ENCODE peak calls at places on chromosomes 16 and 17, in ten cellular contexts. X, I, L, K, Z, T, H, W, Y and J are unnamed samples.

GRCh38 chr16:87569601-87570559 is 32.4 kb upstream of the JPH3 start:
- DNase-seq in X (no peak), I (peak), L (peak), K (no peak), Z (no peak), T (no peak), H (no peak), W (no peak), Y (no peak), J (no peak)

GRCh38 chr17:82221341-82221902 is 7.4 kb upstream of the SLC16A3 start:
- DNase-seq in X (no peak), I (no peak), L (no peak), K (no peak), Z (no peak), T (no peak), H (no peak), W (no peak), Y (no peak), J (no peak)

GRCh38 chr16:61042736-61043135 is 993.5 kb downstream of the CDH8 start:
- DNase-seq in X (no peak), I (no peak), L (no peak), K (no peak), Z (no peak), T (no peak), H (no peak), W (peak), Y (no peak), J (no peak)

GRCh38 chr17:74981979-74982662 is 5.3 kb upstream of the CDR2L start:
- DNase-seq in X (peak), I (peak), L (peak), K (peak), Z (peak), T (peak), H (no peak), W (peak), Y (peak), J (peak)

GRCh38 chr16:88686439-88687253 is at the start of gene SNAI3:
- DNase-seq in X (peak), I (peak), L (no peak), K (peak), Z (peak), T (peak), H (peak), W (peak), Y (no peak), J (peak)

GRCh38 chr17:57422574-57423164 is 166.3 kb downstream of the MSI2 start:
- DNase-seq in X (no peak), I (peak), L (peak), K (no peak), Z (peak), T (no peak), H (no peak), W (no peak), Y (no peak), J (no peak)

GRCh38 chr16:53782148-53782547 is 78.2 kb downstream of the FTO start:
- DNase-seq in X (no peak), I (no peak), L (no peak), K (no peak), Z (no peak), T (no peak), H (no peak), W (no peak), Y (no peak), J (no peak)

GRCh38 chr16:74752756-74753155 is 21.9 kb downstream of the FA2H start:
- DNase-seq in X (no peak), I (no peak), L (no peak), K (no peak), Z (no peak), T (no peak), H (no peak), W (no peak), Y (no peak), J (no peak)

GRCh38 chr17:74441537-74441936 is 9.6 kb downstream of the GPRC5C start:
- DNase-seq in X (no peak), I (no peak), L (no peak), K (no peak), Z (no peak), T (no peak), H (no peak), W (no peak), Y (no peak), J (no peak)

GRCh38 chr16:85750021-85750826 is 672 bp downstream of the C16orf74 start:
- DNase-seq in X (no peak), I (peak), L (peak), K (peak), Z (peak), T (peak), H (no peak), W (peak), Y (no peak), J (no peak)

GRCh38 chr17:13135496-13135895 is 117.7 kb upstream of the ELAC2 start:
- DNase-seq in X (no peak), I (no peak), L (no peak), K (no peak), Z (no peak), T (no peak), H (no peak), W (no peak), Y (no peak), J (no peak)

GRCh38 chr17:29929544-29930398 is at the start of gene SSH2:
- DNase-seq in X (peak), I (peak), L (peak), K (peak), Z (peak), T (peak), H (peak), W (peak), Y (peak), J (peak)

GRCh38 chr16:31219154-31219741 is 2.3 kb upstream of the PYDC1 start:
- DNase-seq in X (no peak), I (no peak), L (no peak), K (no peak), Z (no peak), T (no peak), H (no peak), W (no peak), Y (no peak), J (no peak)

GRCh38 chr17:11135819-11136218 is 105.2 kb upstream of the SHISA6 start:
- DNase-seq in X (no peak), I (no peak), L (no peak), K (no peak), Z (no peak), T (no peak), H (no peak), W (no peak), Y (no peak), J (no peak)

GRCh38 chr17:7111784-7112526 is 2.7 kb downstream of the ASGR2 start:
- DNase-seq in X (no peak), I (no peak), L (no peak), K (no peak), Z (no peak), T (no peak), H (no peak), W (no peak), Y (no peak), J (no peak)

GRCh38 chr16:64975821-64976220 is 146.0 kb downstream of the CDH11 start:
- DNase-seq in X (no peak), I (no peak), L (peak), K (no peak), Z (no peak), T (no peak), H (no peak), W (no peak), Y (no peak), J (no peak)

GRCh38 chr16:30585022-30585399 is 486 bp downstream of the ZNF785 start:
- DNase-seq in X (no peak), I (no peak), L (no peak), K (no peak), Z (no peak), T (no peak), H (no peak), W (no peak), Y (no peak), J (no peak)

GRCh38 chr16:58847902-58848661 is 114.0 kb upstream of the GOT2 start:
- DNase-seq in X (no peak), I (no peak), L (no peak), K (no peak), Z (no peak), T (no peak), H (peak), W (no peak), Y (no peak), J (no peak)

GRCh38 chr16:10514369-10515055 is 65.9 kb downstream of the EMP2 start:
- DNase-seq in X (no peak), I (peak), L (peak), K (peak), Z (peak), T (peak), H (peak), W (peak), Y (no peak), J (peak)

GRCh38 chr16:24853169-24853824 is 7.5 kb downstream of the SLC5A11 start:
- DNase-seq in X (no peak), I (peak), L (peak), K (no peak), Z (no peak), T (no peak), H (no peak), W (no peak), Y (no peak), J (no peak)

GRCh38 chr17:7703584-7704574 is 1.1 kb upstream of the EFNB3 start:
- DNase-seq in X (peak), I (peak), L (peak), K (peak), Z (no peak), T (no peak), H (no peak), W (peak), Y (no peak), J (no peak)

GRCh38 chr17:70048020-70048419 is 27.0 kb upstream of the KCNJ16 start:
- DNase-seq in X (no peak), I (no peak), L (no peak), K (no peak), Z (no peak), T (no peak), H (no peak), W (no peak), Y (no peak), J (no peak)

GRCh38 chr17:44118427-44119050 is 4.9 kb downstream of the HDAC5 start:
- DNase-seq in X (no peak), I (no peak), L (no peak), K (no peak), Z (no peak), T (no peak), H (no peak), W (no peak), Y (no peak), J (no peak)

GRCh38 chr17:81910840-81911276 is 341 bp downstream of the PCYT2 start:
- DNase-seq in X (no peak), I (no peak), L (no peak), K (no peak), Z (no peak), T (no peak), H (no peak), W (no peak), Y (no peak), J (no peak)

GRCh38 chr16:74465851-74466685 is 44.8 kb upstream of the CLEC18B start:
- DNase-seq in X (no peak), I (no peak), L (no peak), K (no peak), Z (no peak), T (no peak), H (no peak), W (no peak), Y (no peak), J (no peak)

GRCh38 chr16:19691161-19691850 is 26.7 kb downstream of the KNOP1 start:
- DNase-seq in X (no peak), I (no peak), L (no peak), K (no peak), Z (no peak), T (peak), H (peak), W (no peak), Y (peak), J (peak)

DNA sequence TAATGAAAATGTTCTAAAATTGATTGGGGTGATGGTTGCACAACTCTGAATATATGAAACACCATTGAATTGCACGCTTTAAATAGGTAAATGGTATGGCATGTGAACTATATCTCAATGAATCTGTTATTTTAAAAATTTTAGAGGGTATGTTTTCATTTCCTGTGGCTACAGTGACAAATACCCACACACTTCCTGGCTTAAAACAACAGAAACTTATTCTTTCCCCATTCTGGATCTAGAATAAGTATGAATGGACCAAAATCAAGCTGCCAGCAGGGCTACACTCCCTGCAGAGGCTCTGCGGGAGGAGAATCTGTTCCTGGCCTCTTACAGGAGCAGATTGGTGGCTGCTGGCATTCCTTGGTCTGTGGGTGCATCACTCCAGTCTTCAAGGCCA is 11.3 kb upstream of the PECAM1 start:
- DNase-seq in X (no peak), I (no peak), L (no peak), K (no peak), Z (no peak), T (no peak), H (no peak), W (no peak), Y (no peak), J (no peak)
- TF ChIP-seq CTCF in X (no peak), I (no peak), L (no peak), K (no peak), Z (no peak), T (no peak), H (no peak), W (no peak), Y (no peak), J (no peak)

GRCh38 chr17:50149425-50150353 is 788 bp downstream of the PPP1R9B start:
- DNase-seq in X (peak), I (peak), L (peak), K (no peak), Z (no peak), T (no peak), H (no peak), W (peak), Y (peak), J (peak)
- TF ChIP-seq CTCF in X (no peak), I (no peak), L (no peak), K (no peak), Z (peak), T (no peak), H (no peak), W (no peak), Y (no peak), J (peak)

GRCh38 chr17:4551141-4551540 is 4.0 kb downstream of the MYBBP1A start:
- DNase-seq in X (no peak), I (no peak), L (no peak), K (no peak), Z (no peak), T (no peak), H (no peak), W (no peak), Y (no peak), J (no peak)
- TF ChIP-seq CTCF in X (peak), I (no peak), L (no peak), K (no peak), Z (no peak), T (no peak), H (no peak), W (no peak), Y (no peak), J (no peak)

GRCh38 chr16:1444730-1445517 is 568 bp upstream of the CCDC154 start:
- DNase-seq in X (no peak), I (no peak), L (no peak), K (no peak), Z (no peak), T (no peak), H (no peak), W (no peak), Y (no peak), J (no peak)
- TF ChIP-seq CTCF in X (no peak), I (no peak), L (no peak), K (no peak), Z (no peak), T (no peak), H (no peak), W (no peak), Y (no peak), J (no peak)

GRCh38 chr17:21287703-21288449 is 3.4 kb downstream of the MAP2K3 start:
- DNase-seq in X (no peak), I (peak), L (peak), K (peak), Z (peak), T (peak), H (peak), W (no peak), Y (peak), J (peak)
- TF ChIP-seq CTCF in X (no peak), I (no peak), L (no peak), K (no peak), Z (no peak), T (no peak), H (no peak), W (no peak), Y (no peak), J (no peak)

DNA sequence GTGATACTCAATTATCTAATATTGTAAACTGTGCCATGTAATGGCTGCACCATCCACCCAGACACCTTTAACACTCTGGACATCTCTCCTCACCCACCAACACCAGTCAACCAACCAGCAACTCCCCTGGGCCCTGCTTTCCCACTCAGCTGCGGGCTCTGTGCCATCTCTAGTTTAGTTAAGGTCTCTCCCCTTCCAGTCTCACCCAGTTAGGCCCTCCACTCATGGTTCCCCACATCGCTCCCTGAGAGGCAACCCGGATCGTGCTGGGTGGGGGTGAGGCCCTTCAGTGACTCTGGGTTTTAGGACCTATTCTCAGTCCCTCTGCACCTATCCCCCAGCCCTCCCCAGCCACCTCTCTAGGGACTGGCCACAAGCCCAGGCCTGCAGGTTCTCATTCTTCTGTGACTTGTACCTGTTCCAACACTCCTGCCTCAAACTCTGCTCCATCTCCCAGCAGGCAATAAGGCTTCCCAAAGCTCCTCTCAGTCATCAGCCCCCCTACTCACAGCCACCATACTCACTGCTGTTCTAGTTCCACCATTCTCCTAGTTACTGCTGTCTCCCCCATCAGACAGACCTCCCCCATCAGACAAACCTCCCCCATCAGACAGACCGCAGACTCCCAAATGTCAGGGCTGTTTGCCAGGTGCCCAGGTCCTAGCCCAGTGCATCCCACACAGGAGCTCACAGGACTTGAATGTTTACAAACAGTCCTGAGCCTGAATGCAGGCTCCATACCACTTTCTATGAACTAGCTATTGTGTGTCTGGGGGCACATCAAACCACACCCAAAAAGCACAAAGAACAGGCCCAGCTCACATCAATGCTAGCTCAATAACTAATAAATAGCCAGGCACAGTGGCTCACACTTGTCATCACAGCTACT is 2.6 kb downstream of the TK2 start:
- DNase-seq in X (no peak), I (no peak), L (no peak), K (no peak), Z (no peak), T (no peak), H (no peak), W (no peak), Y (no peak), J (no peak)
- TF ChIP-seq CTCF in X (no peak), I (no peak), L (no peak), K (no peak), Z (no peak), T (no peak), H (no peak), W (no peak), Y (no peak), J (no peak)

GRCh38 chr17:2680961-2681360 is 30.6 kb downstream of the CLUH start:
- DNase-seq in X (no peak), I (no peak), L (no peak), K (no peak), Z (no peak), T (no peak), H (no peak), W (no peak), Y (no peak), J (no peak)
- TF ChIP-seq CTCF in X (no peak), I (no peak), L (no peak), K (no peak), Z (no peak), T (no peak), H (no peak), W (no peak), Y (no peak), J (no peak)

GRCh38 chr16:67977005-67977404 is 3.3 kb downstream of the DPEP3 start:
- DNase-seq in X (no peak), I (no peak), L (no peak), K (no peak), Z (no peak), T (no peak), H (no peak), W (no peak), Y (no peak), J (no peak)
- TF ChIP-seq CTCF in X (no peak), I (no peak), L (no peak), K (no peak), Z (no peak), T (no peak), H (no peak), W (no peak), Y (no peak), J (no peak)

GRCh38 chr17:76217081-76217480 is 23.2 kb downstream of the RNF157 start:
- DNase-seq in X (no peak), I (no peak), L (no peak), K (no peak), Z (no peak), T (no peak), H (no peak), W (no peak), Y (no peak), J (no peak)

GRCh38 chr17:76223802-76224201 is 16.5 kb downstream of the RNF157 start:
- DNase-seq in X (no peak), I (no peak), L (no peak), K (no peak), Z (no peak), T (no peak), H (no peak), W (no peak), Y (no peak), J (no peak)

GRCh38 chr17:76224321-76224852 is 15.9 kb downstream of the RNF157 start:
- DNase-seq in X (no peak), I (no peak), L (no peak), K (no peak), Z (no peak), T (no peak), H (no peak), W (no peak), Y (no peak), J (no peak)

DNA sequence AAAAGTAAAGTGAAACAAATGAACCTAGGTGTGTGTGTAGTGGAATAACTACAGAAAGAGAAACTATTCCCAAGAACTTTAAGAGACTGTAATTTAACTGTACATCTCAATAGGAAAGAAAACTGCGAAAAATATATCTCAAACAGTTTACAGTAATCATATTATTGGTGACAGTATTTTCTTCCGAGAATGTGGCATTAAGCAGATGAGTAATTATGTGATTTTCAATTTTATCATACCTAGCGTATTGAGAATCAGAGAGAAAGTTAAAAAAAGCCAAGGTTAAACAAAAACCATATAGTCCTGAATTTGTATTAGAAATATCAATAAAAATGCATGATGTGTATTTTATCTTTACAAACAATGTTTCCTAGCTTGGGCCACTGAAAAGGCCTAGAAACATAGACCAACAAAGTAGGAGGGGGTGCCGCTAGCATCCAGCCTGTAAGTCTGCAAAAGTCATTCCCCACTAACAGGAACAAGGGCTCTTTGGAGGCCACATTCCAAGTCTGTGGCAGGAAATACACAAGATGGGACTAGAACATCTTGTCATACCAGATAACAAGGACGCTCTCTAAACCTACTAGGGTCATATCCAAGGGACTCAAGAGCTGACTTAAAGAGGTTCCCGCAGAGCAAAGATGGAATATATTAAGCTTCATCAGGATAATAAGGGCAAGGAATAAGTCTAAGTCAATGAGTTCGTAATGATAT is 20.5 kb downstream of the RNF157 start:
- DNase-seq in X (no peak), I (no peak), L (no peak), K (no peak), Z (no peak), T (no peak), H (no peak), W (no peak), Y (no peak), J (no peak)
- TF ChIP-seq CTCF in X (no peak), I (no peak), L (no peak), K (no peak), Z (no peak), T (no peak), H (no peak), W (no peak), Y (no peak), J (no peak)

GRCh38 chr17:45225964-45226530 is 4.4 kb downstream of the FMNL1 start:
- DNase-seq in X (no peak), I (no peak), L (no peak), K (no peak), Z (peak), T (peak), H (peak), W (no peak), Y (no peak), J (peak)
- TF ChIP-seq CTCF in X (no peak), I (no peak), L (no peak), K (no peak), Z (no peak), T (no peak), H (no peak), W (no peak), Y (no peak), J (no peak)